ENCODE peak calls at places on chromosomes 3 and 15, in eight cellular contexts. E is MV-4-11; I is GM20000; G is B cell; X is 8988T; J is SW480; V is activated T-cell treated with anti-CD3 and anti-CD28 coated beads, Interleukin-2, amount 50 U/mL, for 1 hour; S is AG09319. C is an unnamed sample.

GRCh38 chr3:152497457-152497856 is 228.7 kb downstream of the MBNL1 start:
- DNase-seq in E (peak), I (no peak), G (no peak), X (no peak), J (no peak), V (no peak), S (no peak), C (no peak)

GRCh38 chr3:52063026-52063723 is 6.8 kb upstream of the DUSP7 start:
- DNase-seq in E (no peak), I (no peak), G (no peak), X (no peak), J (no peak), V (no peak), S (no peak), C (no peak)

GRCh38 chr3:10772230-10773161 is 43.5 kb upstream of the SLC6A11 start:
- DNase-seq in E (no peak), I (no peak), G (no peak), X (no peak), J (no peak), V (no peak), S (no peak), C (no peak)

GRCh38 chr15:39079296-39079834 is 501.5 kb upstream of the THBS1 start:
- DNase-seq in E (no peak), I (no peak), G (no peak), X (no peak), J (no peak), V (no peak), S (no peak), C (no peak)

GRCh38 chr15:31325432-31325975 is 1.1 kb upstream of the KLF13 start:
- DNase-seq in E (peak), I (peak), G (peak), X (no peak), J (peak), V (no peak), S (no peak), C (peak)

GRCh38 chr3:54874816-54875556 is 52.9 kb downstream of the LRTM1 start:
- DNase-seq in E (no peak), I (no peak), G (no peak), X (no peak), J (no peak), V (no peak), S (no peak), C (no peak)

GRCh38 chr15:29518442-29518841 is 248.8 kb upstream of the NSMCE3 start:
- DNase-seq in E (no peak), I (no peak), G (no peak), X (no peak), J (no peak), V (no peak), S (no peak), C (no peak)

GRCh38 chr3:76065975-76066374 is 280.6 kb upstream of the ZNF717 start:
- DNase-seq in E (no peak), I (no peak), G (no peak), X (no peak), J (no peak), V (no peak), S (no peak), C (no peak)

GRCh38 chr3:71987828-71988227 is 202.9 kb upstream of the PROK2 start:
- DNase-seq in E (peak), I (no peak), G (no peak), X (no peak), J (peak), V (no peak), S (no peak), C (no peak)

GRCh38 chr3:16309558-16309957 is 44.5 kb downstream of the OXNAD1 start:
- DNase-seq in E (peak), I (peak), G (no peak), X (no peak), J (peak), V (no peak), S (no peak), C (no peak)

GRCh38 chr15:40054746-40055575 is 16.0 kb upstream of the SRP14 start:
- DNase-seq in E (peak), I (peak), G (peak), X (no peak), J (peak), V (no peak), S (peak), C (peak)

GRCh38 chr15:47717036-47717611 is at the start of gene SEMA6D:
- DNase-seq in E (no peak), I (peak), G (no peak), X (peak), J (peak), V (no peak), S (peak), C (peak)

GRCh38 chr3:75938921-75939320 is 153.6 kb upstream of the ZNF717 start:
- DNase-seq in E (no peak), I (no peak), G (no peak), X (no peak), J (no peak), V (no peak), S (no peak), C (no peak)

GRCh38 chr3:125163739-125164601 is 48.6 kb downstream of the SLC12A8 start:
- DNase-seq in E (peak), I (no peak), G (no peak), X (no peak), J (no peak), V (no peak), S (no peak), C (peak)

GRCh38 chr15:39598958-39599845 is 18.3 kb downstream of the THBS1 start:
- DNase-seq in E (no peak), I (no peak), G (no peak), X (no peak), J (no peak), V (no peak), S (peak), C (no peak)

GRCh38 chr3:113255100-113255853 is 43.9 kb downstream of the BOC start:
- DNase-seq in E (peak), I (no peak), G (no peak), X (no peak), J (no peak), V (no peak), S (no peak), C (no peak)

GRCh38 chr3:85387913-85388510 is 429.2 kb downstream of the CADM2 start:
- DNase-seq in E (no peak), I (no peak), G (no peak), X (no peak), J (no peak), V (no peak), S (no peak), C (no peak)

GRCh38 chr3:122794779-122795673 is at the start of gene SLC49A4:
- DNase-seq in E (no peak), I (peak), G (peak), X (peak), J (peak), V (peak), S (no peak), C (peak)

GRCh38 chr3:184514151-184514490 is 47.5 kb upstream of the EPHB3 start:
- DNase-seq in E (peak), I (no peak), G (no peak), X (no peak), J (no peak), V (no peak), S (no peak), C (no peak)

GRCh38 chr15:74240002-74240568 is 4.0 kb downstream of the CCDC33 start:
- DNase-seq in E (no peak), I (no peak), G (no peak), X (peak), J (peak), V (no peak), S (peak), C (no peak)

C was measured in germinal center.